ENCODE peak calls at places on chromosome 6, in seven cellular contexts. X, H, K, P, Z, U and Y are unnamed samples.

GRCh38 chr6:32112436-32112980 is 3.4 kb upstream of the TNXB start:
- DNase-seq in Z (no peak), U (no peak), H (no peak), K (no peak), P (no peak), X (no peak), Y (no peak)

GRCh38 chr6:20437639-20438038 is 36.0 kb downstream of the E2F3 start:
- DNase-seq in X (no peak), H (no peak), K (no peak), U (no peak), P (no peak), Z (no peak), Y (no peak)

GRCh38 chr6:12832341-12832740 is 115.8 kb downstream of the PHACTR1 start:
- DNase-seq in K (no peak), U (peak; percentile 18), X (no peak), H (no peak), P (no peak), Z (no peak), Y (no peak)

GRCh38 chr6:99739526-99739925 is 132.9 kb downstream of the PRDM13 start:
- DNase-seq in P (no peak), U (no peak), Z (no peak), X (no peak), K (no peak), H (no peak), Y (no peak)

GRCh38 chr6:156809446-156810178 is 32.4 kb downstream of the ARID1B start:
- DNase-seq in X (no peak), U (no peak), P (no peak), H (no peak), K (no peak), Z (no peak), Y (no peak)

GRCh38 chr6:87825865-87826264 is 123.8 kb upstream of the AKIRIN2 start:
- DNase-seq in P (no peak), Z (no peak), H (no peak), K (no peak), X (no peak), U (no peak), Y (no peak)

GRCh38 chr6:84643778-84644177 is 120.6 kb downstream of the TBX18 start:
- DNase-seq in Z (peak; percentile 11), P (no peak), K (no peak), H (no peak), X (no peak), U (no peak), Y (no peak)

GRCh38 chr6:166493427-166494100 is 92.9 kb downstream of the RAMACL start:
- DNase-seq in P (no peak), Z (no peak), H (no peak), K (no peak), U (no peak), X (no peak), Y (no peak)

GRCh38 chr6:43495409-43495941 is 14.7 kb downstream of the LRRC73 start:
- DNase-seq in K (no peak), U (no peak), H (peak; percentile 34), Z (peak; percentile 38), P (peak; percentile 94), X (no peak), Y (peak; percentile 69)

GRCh38 chr6:26249709-26249958 is 115.4 kb upstream of the BTN3A2 start:
- DNase-seq in K (peak; percentile 79), H (no peak), P (no peak), Z (no peak), U (no peak), X (no peak), Y (no peak)

GRCh38 chr6:111361648-111362047 is 121.4 kb downstream of the REV3L start:
- DNase-seq in P (peak; percentile 12), X (no peak), H (peak; percentile 31), U (no peak), K (peak; percentile 67), Z (peak; percentile 33), Y (peak; percentile 4)

GRCh38 chr6:4936681-4937041 is 67.2 kb downstream of the RPP40 start:
- DNase-seq in P (no peak), X (no peak), H (no peak), Z (peak; percentile 65), K (peak; percentile 77), U (peak; percentile 1), Y (peak; percentile 56)

GRCh38 chr6:145009691-145010090 is 724.6 kb downstream of the UTRN start:
- DNase-seq in K (peak; percentile 56), Z (no peak), P (no peak), H (no peak), U (no peak), X (no peak), Y (no peak)

GRCh38 chr6:2589171-2589661 is 161.5 kb downstream of the MYLK4 start:
- DNase-seq in Z (no peak), X (no peak), H (no peak), P (no peak), U (no peak), K (no peak), Y (no peak)

GRCh38 chr6:18329781-18330180 is 57.4 kb upstream of the RNF144B start:
- DNase-seq in Z (no peak), X (no peak), K (no peak), P (no peak), H (no peak), U (no peak), Y (no peak)

GRCh38 chr6:35228483-35228882 is 14.7 kb downstream of the SCUBE3 start:
- DNase-seq in Z (no peak), K (no peak), H (no peak), P (no peak), U (peak; percentile 63), X (no peak), Y (no peak)

GRCh38 chr6:33668914-33669313 is 42.6 kb downstream of the UQCC2 start:
- DNase-seq in K (no peak), U (no peak), H (peak; percentile 28), Z (no peak), P (peak; percentile 50), X (peak; percentile 64), Y (no peak)

GRCh38 chr6:35016417-35017221 is 124.5 kb downstream of the TCP11 start:
- DNase-seq in K (peak; percentile 71), U (no peak), H (no peak), X (no peak), Z (no peak), P (no peak), Y (peak; percentile 50)

GRCh38 chr6:170445487-170445886 is 107.6 kb downstream of the PSMB1 start:
- DNase-seq in U (no peak), H (no peak), K (no peak), Z (peak; percentile 98), X (no peak), P (no peak), Y (no peak)

GRCh38 chr6:3748208-3748701 is 3.3 kb downstream of the PXDC1 start:
- DNase-seq in Z (peak; percentile 73), P (peak; percentile 80), H (peak; percentile 80), K (peak; percentile 56), U (no peak), X (no peak), Y (peak; percentile 69)

GRCh38 chr6:71410681-71411080 is 122.1 kb downstream of the OGFRL1 start:
- DNase-seq in Z (no peak), P (no peak), K (no peak), H (no peak), U (no peak), X (no peak), Y (no peak)

GRCh38 chr6:154555075-154555677 is 44.7 kb upstream of the CNKSR3 start:
- DNase-seq in X (no peak), Z (no peak), P (no peak), K (peak; percentile 58), U (no peak), H (peak; percentile 39), Y (peak; percentile 70)

GRCh38 chr6:137827411-137827940 is 39.6 kb upstream of the TNFAIP3 start:
- DNase-seq in H (peak; percentile 36), Z (no peak), X (no peak), K (no peak), P (peak; percentile 64), U (no peak), Y (no peak)

GRCh38 chr6:137219664-137220252 is 573 bp upstream of the IFNGR1 start:
- DNase-seq in Z (no peak), H (no peak), P (no peak), U (no peak), X (no peak), K (no peak), Y (no peak)

GRCh38 chr6:114288696-114289095 is 54.1 kb downstream of the HS3ST5 start:
- DNase-seq in H (no peak), K (no peak), U (no peak), P (no peak), X (no peak), Z (no peak), Y (no peak)

GRCh38 chr6:134515976-134516375 is 198.1 kb upstream of the SGK1 start:
- DNase-seq in H (no peak), P (no peak), Z (no peak), K (no peak), U (no peak), X (no peak), Y (no peak)

GRCh38 chr6:141464490-141464889 is 668.2 kb upstream of the GJE1 start:
- DNase-seq in X (no peak), Z (no peak), H (no peak), K (no peak), P (peak; percentile 32), U (peak; percentile 97), Y (no peak)

GRCh38 chr6:37525460-37526357 is 26.0 kb upstream of the CCDC167 start:
- DNase-seq in Z (peak; percentile 43), H (no peak), P (no peak), K (peak; percentile 29), U (no peak), X (no peak), Y (no peak)

GRCh38 chr6:36703982-36704381 is 6.4 kb downstream of the RAB44 start:
- DNase-seq in U (no peak), H (no peak), Z (no peak), X (no peak), K (no peak), P (no peak), Y (no peak)

GRCh38 chr6:136696238-136696637 is 96.0 kb downstream of the MAP3K5 start:
- DNase-seq in K (no peak), X (no peak), U (peak; percentile 21), H (no peak), Z (peak; percentile 10), P (no peak), Y (no peak)